ENCODE peak calls at places on chromosomes 5 and 9, in four cellular contexts. G is naive thymus-derived CD4-positive, alpha-beta T cell; A is AG04450; L is breast epithelium. Y is an unnamed sample.

GRCh38 chr5:129963359-129963758 is 59.1 kb downstream of the CHSY3 start:
- DNase-seq in G (no peak), A (peak), L (no peak), Y (no peak)

GRCh38 chr9:18394847-18395355 is 79.1 kb upstream of the ADAMTSL1 start:
- DNase-seq in G (no peak), A (no peak), L (no peak), Y (no peak)

GRCh38 chr5:14685757-14686156 is 21.2 kb downstream of the OTULIN start:
- DNase-seq in G (peak), A (peak), L (no peak), Y (peak)

GRCh38 chr9:107144475-107144874 is 138.6 kb upstream of the RAD23B start:
- DNase-seq in G (no peak), A (no peak), L (no peak), Y (no peak)

GRCh38 chr5:112161392-112161748 is 257.7 kb downstream of the EPB41L4A start:
- DNase-seq in G (no peak), A (no peak), L (no peak), Y (no peak)

GRCh38 chr5:33685873-33686550 is 205.8 kb downstream of the ADAMTS12 start:
- DNase-seq in G (no peak), A (no peak), L (no peak), Y (no peak)

GRCh38 chr9:134171316-134172197 is 7.2 kb upstream of the RNU6ATAC start:
- DNase-seq in G (no peak), A (no peak), L (peak), Y (no peak)

GRCh38 chr5:109929371-109929770 is 239.6 kb downstream of the MAN2A1 start:
- DNase-seq in G (no peak), A (no peak), L (no peak), Y (no peak)

GRCh38 chr5:174272671-174273070 is 227.2 kb downstream of the NSG2 start:
- DNase-seq in G (no peak), A (no peak), L (no peak), Y (no peak)

GRCh38 chr9:128558431-128559310 is 6.3 kb downstream of the SPTAN1 start:
- DNase-seq in G (no peak), A (peak), L (peak), Y (no peak)

GRCh38 chr5:121189569-121190305 is 661.9 kb upstream of the FTMT start:
- DNase-seq in G (no peak), A (peak), L (no peak), Y (no peak)

GRCh38 chr9:80937646-80938045 is 751.7 kb downstream of the TLE1 start:
- DNase-seq in G (no peak), A (no peak), L (no peak), Y (no peak)

GRCh38 chr9:85178486-85178885 is 509.0 kb downstream of the NTRK2 start:
- DNase-seq in G (no peak), A (no peak), L (no peak), Y (no peak)

GRCh38 chr9:134432471-134432870 is 106.2 kb downstream of the RXRA start:
- DNase-seq in G (no peak), A (no peak), L (no peak), Y (no peak)

GRCh38 chr9:34869390-34869789 is 88.7 kb upstream of the PHF24 start:
- DNase-seq in G (peak), A (no peak), L (no peak), Y (no peak)

GRCh38 chr5:96780626-96781025 is 27.1 kb downstream of the ERAP1 start:
- DNase-seq in G (no peak), A (no peak), L (no peak), Y (no peak)

GRCh38 chr5:155332618-155333017 is 319.1 kb downstream of the KIF4B start:
- DNase-seq in G (no peak), A (no peak), L (no peak), Y (no peak)

GRCh38 chr5:119453045-119453383 is 717 bp downstream of the HSD17B4 start:
- DNase-seq in G (no peak), A (no peak), L (no peak), Y (no peak)

GRCh38 chr9:128724744-128725211 is 851 bp upstream of the ZDHHC12 start:
- DNase-seq in G (peak), A (peak), L (peak), Y (no peak)

GRCh38 chr9:106745457-106745856 is 117.5 kb upstream of the ZNF462 start:
- DNase-seq in G (no peak), A (no peak), L (no peak), Y (no peak)

GRCh38 chr5:34886718-34887117 is 28.6 kb downstream of the RAD1 start:
- DNase-seq in G (no peak), A (no peak), L (no peak), Y (no peak)

GRCh38 chr9:5976668-5977397 is 38.6 kb downstream of the RANBP6 start:
- DNase-seq in G (no peak), A (no peak), L (no peak), Y (no peak)

GRCh38 chr5:113123563-113123962 is 147.0 kb downstream of the DCP2 start:
- DNase-seq in G (no peak), A (no peak), L (no peak), Y (no peak)

GRCh38 chr9:100098241-100098886 is 436 bp downstream of the ERP44 start:
- DNase-seq in G (peak), A (peak), L (peak), Y (peak)

GRCh38 chr5:138508958-138509357 is 34.1 kb downstream of the ETF1 start:
- DNase-seq in G (no peak), A (no peak), L (no peak), Y (no peak)

GRCh38 chr9:109497193-109498165 is 628 bp downstream of the PTPN3 start:
- DNase-seq in G (no peak), A (no peak), L (no peak), Y (no peak)

GRCh38 chr5:1926471-1927341 is 44.0 kb upstream of the IRX4 start:
- DNase-seq in G (no peak), A (no peak), L (no peak), Y (no peak)

GRCh38 chr5:66436721-66437120 is 159.5 kb upstream of the MAST4 start:
- DNase-seq in G (no peak), A (no peak), L (no peak), Y (no peak)

GRCh38 chr9:112485574-112485973 is 1.1 kb upstream of the KIAA1958 start:
- DNase-seq in G (no peak), A (no peak), L (no peak), Y (no peak)

GRCh38 chr9:34326690-34327089 is 2.4 kb downstream of the KIF24 start:
- DNase-seq in G (no peak), A (no peak), L (no peak), Y (no peak)

DNA sequence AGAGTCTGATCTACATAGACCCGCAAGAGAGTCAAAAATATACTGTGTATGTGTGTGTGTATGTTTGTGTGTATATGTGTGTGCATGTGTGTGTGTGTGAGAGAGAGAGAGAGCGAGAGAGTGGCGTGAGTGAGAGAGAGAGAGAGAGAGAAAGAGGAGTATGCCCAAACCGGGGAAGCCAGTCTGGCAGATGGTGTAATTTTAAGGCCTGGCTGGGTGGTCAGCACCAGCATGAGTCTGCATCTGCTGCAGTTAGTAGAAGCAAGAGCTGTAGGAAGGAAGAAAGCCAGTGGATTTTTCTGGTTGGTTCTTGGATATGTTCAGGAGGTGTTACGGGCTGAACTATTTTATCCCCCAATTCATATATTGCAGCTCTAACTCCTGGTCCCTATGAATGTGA is 75.2 kb downstream of the ACTBL2 start:
- DNase-seq in G (no peak), A (no peak), L (no peak), Y (no peak)
- H3K27ac ChIP-seq in G (no peak), A (no peak), L (peak), Y (no peak)

GRCh38 chr5:59034498-59035186 is 451.8 kb downstream of the RAB3C start:
- DNase-seq in G (peak), A (no peak), L (no peak), Y (no peak)
- H3K27ac ChIP-seq in G (peak), A (no peak), L (no peak), Y (no peak)

GRCh38 chr9:89555426-89556375 is 49.1 kb upstream of the GADD45G start:
- DNase-seq in G (no peak), A (no peak), L (no peak), Y (no peak)
- H3K27ac ChIP-seq in G (no peak), A (no peak), L (peak), Y (no peak)

GRCh38 chr5:168226012-168226411 is 65.4 kb upstream of the WWC1 start:
- DNase-seq in G (no peak), A (no peak), L (no peak), Y (no peak)

GRCh38 chr5:168227001-168227400 is 64.4 kb upstream of the WWC1 start:
- DNase-seq in G (no peak), A (no peak), L (no peak), Y (no peak)

GRCh38 chr5:168228668-168229067 is 62.8 kb upstream of the WWC1 start:
- DNase-seq in G (no peak), A (no peak), L (no peak), Y (no peak)

GRCh38 chr5:168224110-168224509 is 67.3 kb upstream of the WWC1 start:
- DNase-seq in G (no peak), A (no peak), L (no peak), Y (no peak)

GRCh38 chr5:168227973-168228615 is 63.4 kb upstream of the WWC1 start:
- DNase-seq in G (no peak), A (no peak), L (no peak), Y (no peak)
- H3K27ac ChIP-seq in G (peak), A (no peak), L (no peak), Y (no peak)

GRCh38 chr9:68717554-68718453 is 12.8 kb downstream of the PIP5K1B start:
- DNase-seq in G (no peak), A (no peak), L (no peak), Y (no peak)

GRCh38 chr9:68711281-68711680 is 6.2 kb downstream of the PIP5K1B start:
- DNase-seq in G (no peak), A (no peak), L (no peak), Y (no peak)

GRCh38 chr9:68719847-68720246 is 14.8 kb downstream of the PIP5K1B start:
- DNase-seq in G (no peak), A (no peak), L (no peak), Y (no peak)

GRCh38 chr9:68714416-68715180 is 9.6 kb downstream of the PIP5K1B start:
- DNase-seq in G (no peak), A (no peak), L (no peak), Y (no peak)

DNA sequence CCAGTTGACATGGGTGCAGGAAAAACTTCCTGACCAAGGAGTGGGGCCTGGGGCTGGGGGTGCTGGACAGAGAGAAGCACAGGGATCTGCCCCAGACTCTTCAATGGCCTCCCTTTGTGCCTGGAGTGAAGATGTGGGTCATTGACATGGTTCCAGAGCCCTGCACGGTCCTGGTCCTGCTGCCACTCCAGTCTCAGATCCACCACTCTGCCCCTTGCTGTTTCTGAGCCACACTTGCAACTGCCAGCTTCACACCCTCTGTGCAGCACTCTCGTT is 10.1 kb downstream of the PIP5K1B start:
- DNase-seq in G (no peak), A (no peak), L (no peak), Y (no peak)
- H3K27ac ChIP-seq in G (no peak), A (no peak), L (no peak), Y (no peak)

GRCh38 chr5:98309785-98310566 is 463.5 kb upstream of the RGMB start:
- DNase-seq in G (no peak), A (peak), L (no peak), Y (peak)
- H3K27ac ChIP-seq in G (no peak), A (peak), L (peak), Y (peak)

DNA sequence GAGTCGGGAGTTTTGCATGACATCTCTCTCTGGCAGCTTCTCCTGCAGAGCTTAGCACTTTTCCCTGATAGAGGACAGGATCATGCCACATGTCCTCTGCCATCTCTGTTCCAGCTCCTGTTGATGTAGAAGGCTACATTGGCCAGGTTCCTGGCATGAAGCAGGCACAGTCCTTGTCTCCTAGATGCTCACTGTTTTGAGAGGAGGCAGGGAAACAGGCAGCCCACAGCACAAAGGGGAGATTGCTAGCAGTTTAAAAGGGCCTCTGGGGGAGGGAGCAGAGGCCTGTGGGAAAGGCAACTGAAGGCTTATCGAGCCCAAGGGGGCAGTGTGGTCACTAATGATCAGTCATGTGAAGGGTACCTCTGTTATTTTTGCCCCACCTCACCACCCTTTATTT is 10.7 kb downstream of the ARHGAP26 start:
- DNase-seq in G (no peak), A (no peak), L (no peak), Y (no peak)
- H3K27ac ChIP-seq in G (no peak), A (no peak), L (no peak), Y (no peak)

DNA sequence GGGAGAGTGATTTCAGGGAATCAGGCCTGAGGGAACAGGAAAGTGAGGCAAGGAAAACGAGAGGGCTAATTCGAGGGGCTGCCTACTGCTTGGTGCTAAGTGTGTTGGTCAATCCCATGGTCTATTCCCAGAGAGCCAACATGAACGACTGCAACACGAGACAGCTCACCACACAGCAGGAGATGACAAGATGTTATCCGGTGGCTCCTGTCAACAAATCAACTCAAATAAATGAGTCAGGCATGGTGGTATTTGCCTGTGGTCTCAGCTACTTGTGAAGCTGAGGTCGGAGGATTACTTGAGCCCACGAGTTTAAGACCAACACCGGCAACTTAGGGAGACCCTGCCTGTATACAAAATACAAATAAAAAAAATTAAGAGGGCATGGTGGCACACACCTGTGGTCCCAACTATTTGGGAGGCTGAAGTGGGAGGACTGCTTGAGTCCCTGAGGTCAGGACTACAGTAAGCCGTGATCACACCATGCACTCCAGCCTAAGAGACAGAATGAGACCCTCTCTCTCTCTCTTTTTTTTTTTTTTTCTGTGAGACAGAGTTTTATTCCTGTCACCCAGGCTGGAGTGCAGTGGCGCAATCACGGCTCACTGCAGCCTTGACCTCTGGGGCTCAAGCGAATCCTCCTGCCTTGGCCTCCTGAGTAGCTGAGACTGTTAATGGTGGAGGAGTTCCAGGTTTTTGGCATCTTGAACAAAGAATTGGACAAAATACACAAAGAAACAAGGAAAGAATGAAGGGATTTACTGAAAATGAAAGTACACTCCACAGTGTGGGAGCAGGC is 9.0 kb upstream of the FAF2 start:
- DNase-seq in G (no peak), A (no peak), L (no peak), Y (no peak)
- H3K27ac ChIP-seq in G (no peak), A (no peak), L (no peak), Y (no peak)

DNA sequence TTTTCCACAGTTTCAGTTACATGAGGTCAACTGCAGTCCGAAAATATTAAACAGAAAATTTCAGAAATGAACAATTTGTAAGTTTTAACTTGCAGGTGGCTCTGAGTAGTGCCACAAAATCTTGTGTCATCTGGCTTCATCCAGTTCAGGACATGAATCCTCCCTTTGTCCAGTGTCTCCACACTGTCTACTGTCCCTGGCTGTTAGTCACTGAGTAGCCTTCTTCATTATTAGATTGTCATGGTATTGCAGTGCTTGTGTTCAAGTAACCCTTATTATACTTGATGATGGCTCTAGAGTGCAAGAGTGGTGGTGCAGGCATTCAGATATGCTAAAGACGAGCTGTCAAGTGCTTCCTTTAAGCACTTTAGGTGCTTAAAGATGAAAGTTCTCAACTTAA is 65.3 kb downstream of the CFAP95 start:
- DNase-seq in G (no peak), A (no peak), L (no peak), Y (no peak)
- H3K27ac ChIP-seq in G (no peak), A (no peak), L (no peak), Y (no peak)